ENCODE peak calls at places on chromosomes 5 and 9, in five cellular contexts. N is stomach, O is H9, P is HL-60, D is uterus. K is an unnamed sample.

GRCh38 chr5:137156175-137156574 is 343.0 kb downstream of the SPOCK1 start:
- DNase-seq in D (no peak), N (no peak), P (no peak), O (no peak), K (no peak)

GRCh38 chr5:144307726-144308125 is 137.1 kb downstream of the KCTD16 start:
- DNase-seq in O (no peak), P (no peak), D (no peak), N (no peak), K (no peak)

GRCh38 chr5:32618962-32619361 is 33.6 kb downstream of the SUB1 start:
- DNase-seq in P (no peak), O (no peak), D (no peak), N (no peak), K (no peak)

GRCh38 chr5:102627311-102627710 is 127.8 kb upstream of the PAM start:
- DNase-seq in P (no peak), N (no peak), D (no peak), O (no peak), K (no peak)

GRCh38 chr9:4262735-4263141 is 37.1 kb downstream of the GLIS3 start:
- DNase-seq in D (no peak), N (no peak), P (no peak), O (no peak), K (no peak)

GRCh38 chr5:75736273-75736672 is 19.0 kb upstream of the POC5 start:
- DNase-seq in P (no peak), O (no peak), D (no peak), N (no peak), K (no peak)

GRCh38 chr5:121171834-121172233 is 679.8 kb upstream of the FTMT start:
- DNase-seq in D (no peak), O (no peak), P (no peak), N (no peak), K (no peak)

GRCh38 chr5:102324714-102325113 is 28.6 kb upstream of the SLCO4C1 start:
- DNase-seq in D (no peak), P (no peak), N (no peak), O (no peak), K (no peak)

GRCh38 chr9:134768332-134769083 is 112.1 kb upstream of the FCN2 start:
- DNase-seq in O (no peak), P (no peak), D (peak), N (no peak), K (no peak)

GRCh38 chr5:98735806-98736507 is 37.5 kb upstream of the RGMB start:
- DNase-seq in O (no peak), P (no peak), D (no peak), N (no peak), K (no peak)

GRCh38 chr9:72363908-72364678 is 915 bp downstream of the ZFAND5 start:
- DNase-seq in N (peak), D (peak), P (peak), O (peak), K (peak)

GRCh38 chr5:35136386-35136785 is 88.6 kb upstream of the AGXT2 start:
- DNase-seq in N (no peak), O (no peak), D (no peak), P (no peak), K (no peak)

GRCh38 chr5:85017271-85017670 is 632.6 kb upstream of the EDIL3 start:
- DNase-seq in O (no peak), D (no peak), N (no peak), P (no peak), K (no peak)

GRCh38 chr5:141757402-141757801 is 75.4 kb upstream of the ARAP3 start:
- DNase-seq in D (no peak), N (peak), P (no peak), O (peak), K (no peak)

GRCh38 chr9:95176755-95177319 is 140.7 kb downstream of the FANCC start:
- DNase-seq in P (no peak), N (no peak), O (no peak), D (no peak), K (no peak)

GRCh38 chr5:156819967-156820581 is 30.0 kb upstream of the PPP1R2B start:
- DNase-seq in O (peak), N (no peak), P (no peak), D (no peak), K (no peak)

GRCh38 chr9:122816163-122816867 is 12.1 kb downstream of the PDCL start:
- DNase-seq in D (peak), N (no peak), O (no peak), P (peak), K (no peak)

GRCh38 chr9:114184866-114185265 is 29.5 kb downstream of the COL27A1 start:
- DNase-seq in P (no peak), O (no peak), D (no peak), N (no peak), K (no peak)

GRCh38 chr9:114186091-114186792 is 30.9 kb downstream of the COL27A1 start:
- DNase-seq in P (no peak), N (no peak), O (no peak), D (no peak), K (no peak)

GRCh38 chr9:114186793-114187289 is 31.5 kb downstream of the COL27A1 start:
- DNase-seq in O (no peak), D (no peak), P (no peak), N (no peak), K (no peak)

GRCh38 chr9:114184071-114184470 is 28.7 kb downstream of the COL27A1 start:
- DNase-seq in N (no peak), P (no peak), D (no peak), O (no peak), K (no peak)

DNA sequence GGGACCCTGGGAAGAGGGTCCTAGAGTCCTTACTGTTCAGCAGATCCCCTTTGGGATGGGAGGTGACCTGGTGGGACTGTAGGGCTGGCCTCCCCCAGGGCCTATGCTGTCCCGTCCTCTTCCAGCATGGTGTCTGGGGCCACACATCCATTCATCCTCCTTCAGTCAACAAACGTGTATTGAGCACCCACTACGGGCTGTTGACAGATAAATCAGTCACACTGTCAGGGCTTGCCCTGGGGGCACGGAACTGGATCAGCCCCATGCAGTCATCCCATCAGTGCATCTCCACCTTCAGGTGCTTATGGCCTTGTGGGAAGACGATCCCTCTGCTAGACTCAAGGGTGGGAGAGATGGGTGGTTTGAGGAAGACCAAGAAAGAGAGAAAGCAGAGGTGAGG is 30.2 kb downstream of the COL27A1 start:
- DNase-seq in D (no peak), P (no peak), O (no peak), N (no peak), K (no peak)
- TF ChIP-seq CTCF in D (no peak), P (no peak), O (no peak), N (no peak), K (no peak)

DNA sequence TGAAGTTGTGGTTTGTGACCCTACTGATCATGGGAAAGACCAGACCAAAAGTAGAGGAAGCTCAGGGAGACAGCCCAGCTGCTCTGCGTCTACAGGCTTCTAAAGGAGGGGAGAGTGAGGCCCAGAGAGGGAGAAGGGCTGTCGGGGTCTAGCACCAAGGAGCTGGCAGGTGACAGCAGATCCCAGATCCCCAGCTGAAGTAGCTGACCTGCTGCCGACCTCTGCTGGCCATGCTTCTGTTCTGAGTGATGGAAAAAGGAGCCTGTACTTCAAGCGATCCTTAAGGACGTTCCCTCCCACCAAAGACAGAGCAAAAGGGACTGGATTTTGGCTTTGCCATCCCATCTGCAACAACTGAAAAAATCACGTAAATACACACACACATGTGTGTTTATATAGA is 22.7 kb upstream of the QSOX2 start:
- DNase-seq in O (peak), N (no peak), D (no peak), P (no peak), K (no peak)
- TF ChIP-seq CTCF in O (peak), N (no peak), D (no peak), P (no peak), K (no peak)

GRCh38 chr5:9850456-9850855 is 220.3 kb upstream of the TAS2R1 start:
- DNase-seq in O (no peak), D (no peak), N (no peak), P (no peak), K (no peak)

GRCh38 chr5:9852686-9853085 is 222.5 kb upstream of the TAS2R1 start:
- DNase-seq in P (no peak), O (no peak), N (no peak), D (no peak), K (no peak)

GRCh38 chr5:9853309-9853708 is 223.2 kb upstream of the TAS2R1 start:
- DNase-seq in P (no peak), D (no peak), N (no peak), O (no peak), K (no peak)

GRCh38 chr5:9847631-9848030 is 217.5 kb upstream of the TAS2R1 start:
- DNase-seq in D (no peak), P (no peak), N (no peak), O (no peak), K (no peak)

GRCh38 chr5:9851458-9851857 is 221.3 kb upstream of the TAS2R1 start:
- DNase-seq in N (no peak), O (no peak), D (no peak), P (no peak), K (no peak)
- TF ChIP-seq CTCF in N (no peak), O (no peak), D (no peak), P (no peak), K (no peak)

GRCh38 chr5:15501057-15501791 is 1.2 kb downstream of the FBXL7 start:
- DNase-seq in D (peak), P (no peak), O (peak), N (no peak), K (no peak)
- TF ChIP-seq CTCF in D (peak), P (no peak), O (peak), N (no peak), K (no peak)

GRCh38 chr5:54868511-54869483 is 116.6 kb downstream of the ESM1 start:
- DNase-seq in D (no peak), P (no peak), O (no peak), N (no peak), K (no peak)

GRCh38 chr5:54872810-54873209 is 112.6 kb downstream of the ESM1 start:
- DNase-seq in N (no peak), D (no peak), P (no peak), O (no peak), K (no peak)

GRCh38 chr5:54870251-54870650 is 115.1 kb downstream of the ESM1 start:
- DNase-seq in P (no peak), O (no peak), D (no peak), N (no peak), K (no peak)

GRCh38 chr5:54869691-54870090 is 115.7 kb downstream of the ESM1 start:
- DNase-seq in O (no peak), P (no peak), D (no peak), N (no peak), K (no peak)

GRCh38 chr5:54867310-54867944 is 118.0 kb downstream of the ESM1 start:
- DNase-seq in D (no peak), P (no peak), N (no peak), O (no peak), K (no peak)
- TF ChIP-seq CTCF in D (peak), P (no peak), N (no peak), O (peak), K (peak)

GRCh38 chr5:38190111-38190510 is 68.2 kb upstream of the EGFLAM start:
- DNase-seq in P (no peak), N (no peak), D (no peak), O (no peak), K (no peak)

GRCh38 chr5:38188591-38188990 is 69.8 kb upstream of the EGFLAM start:
- DNase-seq in P (no peak), O (no peak), N (no peak), D (no peak), K (no peak)

GRCh38 chr5:38191693-38192092 is 66.7 kb upstream of the EGFLAM start:
- DNase-seq in O (no peak), P (no peak), N (no peak), D (no peak), K (no peak)

GRCh38 chr5:38189031-38189632 is 69.2 kb upstream of the EGFLAM start:
- DNase-seq in O (peak), P (no peak), D (no peak), N (no peak), K (no peak)

GRCh38 chr5:38193015-38193581 is 65.3 kb upstream of the EGFLAM start:
- DNase-seq in D (peak), N (peak), O (peak), P (peak), K (no peak)
- TF ChIP-seq CTCF in D (peak), N (no peak), O (peak), P (peak), K (peak)

GRCh38 chr9:34140853-34141252 is 14.4 kb upstream of the DCAF12 start:
- DNase-seq in N (no peak), P (no peak), D (no peak), O (no peak), K (no peak)

GRCh38 chr9:34134521-34134920 is 8.0 kb upstream of the DCAF12 start:
- DNase-seq in D (no peak), O (no peak), P (no peak), N (no peak), K (no peak)

GRCh38 chr9:34145165-34145564 is 18.7 kb upstream of the DCAF12 start:
- DNase-seq in D (no peak), P (no peak), N (no peak), O (no peak), K (no peak)

GRCh38 chr9:34143116-34143515 is 16.6 kb upstream of the DCAF12 start:
- DNase-seq in O (no peak), P (no peak), N (no peak), D (no peak), K (no peak)

DNA sequence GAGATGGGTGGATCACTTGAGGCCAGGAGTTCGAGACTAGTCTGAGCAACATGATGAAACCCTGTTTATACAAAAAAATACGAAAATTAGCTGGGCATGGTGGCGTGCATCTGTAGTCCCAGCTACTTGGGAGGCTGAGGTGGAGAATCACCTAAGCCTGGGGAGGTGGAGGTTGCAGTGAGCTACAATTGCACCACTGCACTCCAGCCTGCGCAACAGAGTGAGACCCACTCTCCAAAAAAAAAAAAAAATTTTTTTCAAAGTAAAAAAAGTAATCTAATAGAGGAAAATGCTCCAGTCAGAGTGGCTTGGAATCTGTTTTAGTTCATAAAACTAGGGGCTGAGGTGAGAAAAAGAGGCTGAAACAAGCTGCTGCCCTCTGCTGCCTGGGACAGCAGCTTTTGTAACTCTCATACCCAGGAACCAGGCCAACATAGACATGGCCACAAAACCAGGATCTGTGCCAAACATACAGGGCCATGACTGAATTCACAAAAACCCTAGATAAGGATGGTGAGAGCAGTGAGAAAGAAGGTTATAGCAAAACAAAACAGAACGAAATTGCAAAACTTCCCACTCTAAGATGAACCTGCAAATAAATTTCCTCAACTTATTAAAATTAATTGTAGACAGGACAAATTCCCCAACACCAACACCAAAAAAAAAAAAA is 13.1 kb upstream of the DCAF12 start:
- DNase-seq in O (no peak), N (peak), P (peak), D (no peak), K (no peak)
- TF ChIP-seq CTCF in O (peak), N (no peak), P (no peak), D (no peak), K (no peak)

GRCh38 chr5:38420691-38421395 is 135.6 kb downstream of the LIFR start:
- DNase-seq in O (peak), N (peak), P (peak), D (peak), K (no peak)
- TF ChIP-seq CTCF in O (peak), N (no peak), P (peak), D (peak), K (peak)

GRCh38 chr5:79091064-79091463 is 20.5 kb upstream of the BHMT start:
- DNase-seq in N (no peak), D (no peak), O (no peak), P (no peak), K (no peak)
- TF ChIP-seq CTCF in N (no peak), D (no peak), O (no peak), P (no peak), K (no peak)

K was measured in CD14-positive monocyte.